ENCODE peak calls at places on chromosomes 5 and 9, in seven cellular contexts. Y, B, M, G, N, L and J are unnamed samples.

GRCh38 chr5:28313543-28314334 is 1275.4 kb upstream of the CDH9 start:
- DNase-seq in Y (no peak), B (no peak), M (no peak), G (no peak), N (peak; percentile 20), L (no peak), J (no peak)

GRCh38 chr5:98308960-98309359 is 464.5 kb upstream of the RGMB start:
- DNase-seq in Y (no peak), B (no peak), M (no peak), G (no peak), N (no peak), L (no peak), J (peak; percentile 54)

GRCh38 chr9:115717711-115718173 is 435.8 kb upstream of the PAPPA start:
- DNase-seq in Y (no peak), B (no peak), M (no peak), G (no peak), N (peak; percentile 21), L (no peak), J (peak; percentile 45)

GRCh38 chr5:43875741-43876140 is 272.8 kb downstream of the NNT start:
- DNase-seq in Y (no peak), B (no peak), M (no peak), G (no peak), N (no peak), L (no peak), J (no peak)

GRCh38 chr9:27542519-27542918 is 12.9 kb upstream of the MOB3B start:
- DNase-seq in Y (no peak), B (no peak), M (no peak), G (no peak), N (peak; percentile 10), L (no peak), J (no peak)

GRCh38 chr9:37324691-37325490 is 97.6 kb upstream of the GRHPR start:
- DNase-seq in Y (no peak), B (no peak), M (peak; percentile 8), G (no peak), N (no peak), L (no peak), J (no peak)

GRCh38 chr9:130128782-130129424 is 43.3 kb upstream of the NCS1 start:
- DNase-seq in Y (no peak), B (no peak), M (no peak), G (no peak), N (peak; percentile 84), L (peak; percentile 82), J (peak; percentile 94)

GRCh38 chr5:108681079-108681921 is 66.4 kb upstream of the FER start:
- DNase-seq in Y (peak; percentile 62), B (no peak), M (peak; percentile 32), G (no peak), N (peak; percentile 88), L (no peak), J (peak; percentile 78)

GRCh38 chr9:71736236-71736635 is 32.1 kb downstream of the CEMIP2 start:
- DNase-seq in Y (no peak), B (no peak), M (no peak), G (no peak), N (no peak), L (no peak), J (no peak)

GRCh38 chr5:147509710-147510651 is at the start of gene DPYSL3:
- DNase-seq in Y (peak; percentile 93), B (no peak), M (no peak), G (peak; percentile 66), N (peak; percentile 88), L (peak; percentile 59), J (peak; percentile 85)

GRCh38 chr5:161847447-161847846 is 473 bp upstream of the GABRA1 start:
- DNase-seq in Y (peak; percentile 59), B (no peak), M (no peak), G (no peak), N (no peak), L (no peak), J (no peak)

GRCh38 chr5:5980601-5981000 is 397.7 kb downstream of the MED10 start:
- DNase-seq in Y (no peak), B (no peak), M (no peak), G (no peak), N (no peak), L (no peak), J (no peak)

GRCh38 chr5:35081134-35081533 is 33.4 kb upstream of the AGXT2 start:
- DNase-seq in Y (no peak), B (no peak), M (no peak), G (peak; percentile 51), N (no peak), L (no peak), J (no peak)

GRCh38 chr5:63831381-63831780 is 130.9 kb downstream of the HTR1A start:
- DNase-seq in Y (no peak), B (no peak), M (no peak), G (no peak), N (no peak), L (no peak), J (no peak)

GRCh38 chr9:137278061-137278912 is 761 bp downstream of the TOR4A start:
- DNase-seq in Y (peak; percentile 84), B (no peak), M (no peak), G (peak; percentile 59), N (peak; percentile 38), L (peak; percentile 70), J (no peak)

GRCh38 chr9:98087420-98088354 is 31.2 kb downstream of the NANS start:
- DNase-seq in Y (peak; percentile 91), B (no peak), M (no peak), G (peak; percentile 29), N (peak; percentile 63), L (peak; percentile 64), J (peak; percentile 36)

GRCh38 chr5:172771439-172772111 is 580 bp upstream of the DUSP1 start:
- DNase-seq in Y (no peak), B (no peak), M (no peak), G (no peak), N (no peak), L (no peak), J (no peak)

GRCh38 chr9:77735515-77735914 is 87.4 kb upstream of the GNA14 start:
- DNase-seq in Y (no peak), B (no peak), M (peak; percentile 23), G (no peak), N (peak; percentile 75), L (no peak), J (no peak)

GRCh38 chr9:114775121-114775520 is 30.7 kb downstream of the TNFSF15 start:
- DNase-seq in Y (no peak), B (no peak), M (no peak), G (no peak), N (no peak), L (no peak), J (no peak)